ENCODE peak calls at places on chromosomes 1 and 21, in seven cellular contexts. U is nephron progenitor cell; I is spleen; M is body of pancreas; T is activated CD8-positive, alpha-beta T cell treated with anti-CD3 and anti-CD28 coated beads for 36 hours; D is fibroblast of lung; C is AG04449. F is an unnamed sample.

GRCh38 chr1:15017105-15017504 is 136.4 kb upstream of the TMEM51 start:
- DNase-seq in U (no peak), I (no peak), M (no peak), T (no peak), D (no peak), C (no peak), F (no peak)

GRCh38 chr1:223137402-223138100 is 5.5 kb downstream of the TLR5 start:
- DNase-seq in U (no peak), I (no peak), M (peak), T (no peak), D (peak), C (no peak), F (no peak)

GRCh38 chr1:20484526-20485462 is 1.2 kb downstream of the CAMK2N1 start:
- DNase-seq in U (peak), I (no peak), M (no peak), T (no peak), D (no peak), C (no peak), F (peak)

GRCh38 chr1:20183035-20183434 is 2.9 kb upstream of the UBXN10 start:
- DNase-seq in U (no peak), I (peak), M (no peak), T (no peak), D (no peak), C (no peak), F (no peak)

GRCh38 chr1:89259283-89259971 is 13.2 kb downstream of the GBP5 start:
- DNase-seq in U (no peak), I (peak), M (no peak), T (peak), D (no peak), C (no peak), F (no peak)

GRCh38 chr1:228015276-228016180 is 8.7 kb downstream of the WNT3A start:
- DNase-seq in U (no peak), I (peak), M (no peak), T (no peak), D (no peak), C (no peak), F (no peak)

GRCh38 chr1:31784356-31785019 is 20.3 kb upstream of the ADGRB2 start:
- DNase-seq in U (no peak), I (peak), M (no peak), T (no peak), D (no peak), C (no peak), F (no peak)

GRCh38 chr1:219702551-219703215 is 89.8 kb upstream of the ZC3H11B start:
- DNase-seq in U (no peak), I (no peak), M (no peak), T (no peak), D (peak), C (no peak), F (no peak)

GRCh38 chr1:185996211-185996610 is 262.0 kb downstream of the HMCN1 start:
- DNase-seq in U (no peak), I (no peak), M (peak), T (no peak), D (peak), C (no peak), F (no peak)

GRCh38 chr21:28769683-28770082 is 223.0 kb downstream of the LTN1 start:
- DNase-seq in U (no peak), I (no peak), M (no peak), T (peak), D (peak), C (no peak), F (no peak)

GRCh38 chr1:60715970-60716369 is 366.4 kb upstream of the NFIA start:
- DNase-seq in U (no peak), I (no peak), M (no peak), T (no peak), D (no peak), C (no peak), F (no peak)

GRCh38 chr1:204887846-204888245 is 17.2 kb downstream of the NFASC start:
- DNase-seq in U (no peak), I (no peak), M (peak), T (no peak), D (no peak), C (no peak), F (no peak)

GRCh38 chr1:59699227-59699847 is 115.4 kb upstream of the HOOK1 start:
- DNase-seq in U (peak), I (no peak), M (peak), T (peak), D (peak), C (no peak), F (peak)

GRCh38 chr1:188817814-188818213 is 1659.8 kb downstream of the BRINP3 start:
- DNase-seq in U (no peak), I (no peak), M (no peak), T (no peak), D (no peak), C (no peak), F (no peak)

GRCh38 chr1:9736241-9736640 is 84.7 kb downstream of the PIK3CD start:
- DNase-seq in U (no peak), I (no peak), M (no peak), T (no peak), D (no peak), C (no peak), F (no peak)

GRCh38 chr1:71074681-71075080 is 6.2 kb downstream of the ZRANB2 start:
- DNase-seq in U (no peak), I (no peak), M (no peak), T (no peak), D (no peak), C (no peak), F (no peak)

GRCh38 chr1:10945988-10946387 is 66.5 kb upstream of the TARDBP start:
- DNase-seq in U (no peak), I (no peak), M (no peak), T (no peak), D (no peak), C (no peak), F (no peak)

GRCh38 chr1:81549588-81550127 is 251.1 kb upstream of the ADGRL2 start:
- DNase-seq in U (no peak), I (no peak), M (peak), T (no peak), D (peak), C (no peak), F (no peak)

GRCh38 chr1:108961198-108961597 is 2.1 kb downstream of the CLCC1 start:
- DNase-seq in U (no peak), I (no peak), M (no peak), T (peak), D (no peak), C (no peak), F (no peak)

GRCh38 chr1:2360588-2361364 is 30.6 kb downstream of the MORN1 start:
- DNase-seq in U (no peak), I (peak), M (no peak), T (no peak), D (no peak), C (no peak), F (no peak)

GRCh38 chr1:53771648-53772047 is 32.7 kb upstream of the GLIS1 start:
- DNase-seq in U (no peak), I (no peak), M (no peak), T (no peak), D (peak), C (peak), F (no peak)

GRCh38 chr1:16924919-16925477 is 3.3 kb downstream of the CROCC start:
- DNase-seq in U (no peak), I (no peak), M (no peak), T (no peak), D (no peak), C (no peak), F (no peak)
- TF ChIP-seq CTCF in U (no peak), I (no peak), M (no peak), T (no peak), D (no peak), C (no peak), F (peak)

DNA sequence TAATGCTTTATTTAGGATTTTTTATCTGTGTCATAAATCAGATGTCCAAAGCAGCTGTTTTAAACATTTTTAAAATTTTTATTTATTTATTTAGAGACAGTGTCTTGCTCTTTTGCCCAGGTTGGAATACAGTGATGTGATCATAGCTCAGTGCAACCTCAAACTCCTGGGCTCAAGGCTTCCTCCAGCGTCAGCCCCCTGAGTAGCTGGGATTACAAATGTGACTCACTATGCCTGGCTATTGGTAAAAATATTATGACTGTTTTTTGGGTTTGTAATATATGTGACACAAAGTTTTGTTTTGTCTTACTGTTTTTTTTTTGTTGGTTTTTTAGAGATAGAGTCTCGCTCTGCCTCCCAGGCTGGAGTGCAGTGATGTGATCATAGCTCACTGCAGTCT is 11.8 kb downstream of the ZBED6 start:
- DNase-seq in U (no peak), I (no peak), M (no peak), T (no peak), D (peak), C (peak), F (no peak)
- TF ChIP-seq CTCF in U (no peak), I (no peak), M (no peak), T (no peak), D (no peak), C (no peak), F (no peak)

GRCh38 chr1:234393190-234393589 is 19.9 kb downstream of the COA6 start:
- DNase-seq in U (no peak), I (no peak), M (no peak), T (no peak), D (no peak), C (no peak), F (no peak)
- TF ChIP-seq CTCF in U (no peak), I (no peak), M (no peak), T (no peak), D (no peak), C (no peak), F (no peak)

GRCh38 chr1:4778056-4778455 is 123.6 kb downstream of the AJAP1 start:
- DNase-seq in U (peak), I (no peak), M (peak), T (no peak), D (no peak), C (no peak), F (peak)
- TF ChIP-seq CTCF in U (peak), I (peak), M (peak), T (no peak), D (no peak), C (no peak), F (no peak)

GRCh38 chr1:224245188-224245587 is 62.1 kb downstream of the DEGS1 start:
- DNase-seq in U (no peak), I (peak), M (peak), T (no peak), D (peak), C (no peak), F (peak)
- TF ChIP-seq CTCF in U (no peak), I (no peak), M (no peak), T (no peak), D (no peak), C (no peak), F (no peak)

DNA sequence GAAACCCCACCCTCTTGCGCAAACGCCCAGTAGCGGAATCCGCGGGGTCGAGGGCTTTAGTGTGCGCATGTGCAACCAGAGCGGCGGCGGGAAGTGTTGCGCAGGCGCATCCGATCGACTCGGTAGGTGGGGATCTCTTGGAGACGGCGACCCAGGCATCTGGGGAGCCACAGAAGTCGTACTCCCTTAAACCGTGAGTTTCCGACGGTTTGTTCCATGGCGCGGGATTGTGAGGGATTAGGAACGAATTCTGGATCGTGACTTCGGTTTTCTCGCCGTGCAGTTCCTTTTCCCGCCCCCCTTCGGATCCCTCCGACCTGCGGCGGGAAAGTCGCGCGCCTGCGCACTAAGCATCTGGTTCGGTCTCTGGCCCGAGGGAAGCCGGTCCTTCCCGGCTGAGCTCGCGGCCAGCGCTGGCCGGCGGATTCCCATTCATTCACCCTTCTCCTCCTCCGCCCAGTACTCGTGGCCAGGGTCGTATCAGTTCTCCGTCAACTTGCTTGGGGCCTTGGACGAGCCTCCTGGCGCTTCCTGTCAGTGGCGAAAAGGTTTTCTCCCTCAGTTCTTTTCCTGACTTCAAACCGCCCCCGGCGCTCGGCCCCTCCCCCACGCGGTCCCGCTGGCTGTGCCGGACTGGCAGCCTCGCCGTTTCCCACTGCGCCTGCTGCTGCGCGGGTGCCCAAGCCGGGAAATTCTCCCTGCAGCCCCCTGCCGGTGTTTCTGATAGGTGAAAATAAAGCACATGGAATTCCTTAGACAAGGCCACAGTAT is at the start of gene CDC7:
- DNase-seq in U (peak), I (peak), M (peak), T (peak), D (peak), C (peak), F (peak)
- TF ChIP-seq CTCF in U (peak), I (no peak), M (no peak), T (peak), D (peak), C (peak), F (peak)

F was measured in endothelial cell.